ENCODE peak calls at places on chromosomes 2 and 18, in five cellular contexts. One of them, this sample, is unnamed.

GRCh38 chr2:235692671-235693171 is 198.9 kb downstream of the AGAP1 start:
- DNase-seq in ovary: no peak
- DNase-seq in IMR-90: no peak
- DNase-seq in uterus: no peak
- DNase-seq in Peyer's patch: no peak
- DNase-seq in this sample: no peak

GRCh38 chr2:152097291-152098032 is 1.4 kb downstream of the CACNB4 start:
- DNase-seq in ovary: no peak
- DNase-seq in IMR-90: peak; percentile 19
- DNase-seq in uterus: no peak
- DNase-seq in Peyer's patch: no peak
- DNase-seq in this sample: no peak

GRCh38 chr2:220279372-220279771 is 651.9 kb downstream of the SLC4A3 start:
- DNase-seq in ovary: no peak
- DNase-seq in IMR-90: peak; percentile 94
- DNase-seq in uterus: no peak
- DNase-seq in Peyer's patch: no peak
- DNase-seq in this sample: no peak

GRCh38 chr18:57438669-57439616 is 3.8 kb downstream of the ONECUT2 start:
- DNase-seq in ovary: no peak
- DNase-seq in IMR-90: no peak
- DNase-seq in uterus: no peak
- DNase-seq in Peyer's patch: no peak
- DNase-seq in this sample: no peak

GRCh38 chr18:1048048-1048447 is 143.4 kb downstream of the ADCYAP1 start:
- DNase-seq in ovary: no peak
- DNase-seq in IMR-90: no peak
- DNase-seq in uterus: no peak
- DNase-seq in Peyer's patch: no peak
- DNase-seq in this sample: no peak

GRCh38 chr2:64562148-64562784 is 38.1 kb downstream of the AFTPH start:
- DNase-seq in ovary: no peak
- DNase-seq in IMR-90: peak; percentile 22
- DNase-seq in uterus: no peak
- DNase-seq in Peyer's patch: no peak
- DNase-seq in this sample: no peak

GRCh38 chr2:43255249-43255960 is 29.0 kb upstream of the ZFP36L2 start:
- DNase-seq in ovary: no peak
- DNase-seq in IMR-90: no peak
- DNase-seq in uterus: no peak
- DNase-seq in Peyer's patch: no peak
- DNase-seq in this sample: no peak

GRCh38 chr18:57801379-57802165 is 1.5 kb downstream of the ATP8B1 start:
- DNase-seq in ovary: no peak
- DNase-seq in IMR-90: no peak
- DNase-seq in uterus: no peak
- DNase-seq in Peyer's patch: no peak
- DNase-seq in this sample: no peak

GRCh38 chr2:24491626-24492282 is 700 bp downstream of the NCOA1 start:
- DNase-seq in ovary: peak; percentile 76
- DNase-seq in IMR-90: no peak
- DNase-seq in uterus: peak; percentile 40
- DNase-seq in Peyer's patch: peak; percentile 70
- DNase-seq in this sample: no peak

GRCh38 chr2:108316194-108316880 is 27.6 kb downstream of the SULT1C2 start:
- DNase-seq in ovary: no peak
- DNase-seq in IMR-90: no peak
- DNase-seq in uterus: no peak
- DNase-seq in Peyer's patch: no peak
- DNase-seq in this sample: no peak
- TF ChIP-seq CTCF in ovary: no peak
- TF ChIP-seq CTCF in IMR-90: no peak
- TF ChIP-seq CTCF in uterus: no peak
- TF ChIP-seq CTCF in Peyer's patch: no peak
- TF ChIP-seq CTCF in this sample: no peak

GRCh38 chr18:76365561-76365960 is 129.5 kb downstream of the ZNF516 start:
- DNase-seq in ovary: no peak
- DNase-seq in IMR-90: no peak
- DNase-seq in uterus: no peak
- DNase-seq in Peyer's patch: peak; percentile 33
- DNase-seq in this sample: no peak

GRCh38 chr18:76363451-76364120 is 131.5 kb downstream of the ZNF516 start:
- DNase-seq in ovary: peak; percentile 76
- DNase-seq in IMR-90: peak; percentile 87
- DNase-seq in uterus: peak; percentile 51
- DNase-seq in Peyer's patch: no peak
- DNase-seq in this sample: no peak

GRCh38 chr18:76361219-76361618 is 133.8 kb downstream of the ZNF516 start:
- DNase-seq in ovary: no peak
- DNase-seq in IMR-90: no peak
- DNase-seq in uterus: no peak
- DNase-seq in Peyer's patch: no peak
- DNase-seq in this sample: no peak

GRCh38 chr18:76367168-76367785 is 127.8 kb downstream of the ZNF516 start:
- DNase-seq in ovary: no peak
- DNase-seq in IMR-90: no peak
- DNase-seq in uterus: no peak
- DNase-seq in Peyer's patch: peak; percentile 27
- DNase-seq in this sample: no peak

GRCh38 chr18:76364282-76365259 is 130.5 kb downstream of the ZNF516 start:
- DNase-seq in ovary: no peak
- DNase-seq in IMR-90: no peak
- DNase-seq in uterus: no peak
- DNase-seq in Peyer's patch: peak; percentile 29
- DNase-seq in this sample: no peak
- TF ChIP-seq POLR2A in ovary: no peak
- TF ChIP-seq POLR2A in IMR-90: no peak
- TF ChIP-seq POLR2A in uterus: no peak
- TF ChIP-seq POLR2A in Peyer's patch: no peak
- TF ChIP-seq POLR2A in this sample: no peak

GRCh38 chr2:74503506-74504475 is 3.7 kb downstream of the PCGF1 start:
- DNase-seq in ovary: peak; percentile 23
- DNase-seq in IMR-90: no peak
- DNase-seq in uterus: no peak
- DNase-seq in Peyer's patch: no peak
- DNase-seq in this sample: no peak
- H3K27me3 ChIP-seq in ovary: no peaks in the 10 kb centered on the region
- H3K27me3 ChIP-seq in IMR-90: peaks cover 24% of the 10 kb centered on the region
- H3K27me3 ChIP-seq in uterus: peaks cover 17% of the 10 kb centered on the region
- H3K27me3 ChIP-seq in Peyer's patch: no peaks in the 10 kb centered on the region
- H3K27me3 ChIP-seq in this sample: peaks cover 11% of the 10 kb centered on the region

DNA sequence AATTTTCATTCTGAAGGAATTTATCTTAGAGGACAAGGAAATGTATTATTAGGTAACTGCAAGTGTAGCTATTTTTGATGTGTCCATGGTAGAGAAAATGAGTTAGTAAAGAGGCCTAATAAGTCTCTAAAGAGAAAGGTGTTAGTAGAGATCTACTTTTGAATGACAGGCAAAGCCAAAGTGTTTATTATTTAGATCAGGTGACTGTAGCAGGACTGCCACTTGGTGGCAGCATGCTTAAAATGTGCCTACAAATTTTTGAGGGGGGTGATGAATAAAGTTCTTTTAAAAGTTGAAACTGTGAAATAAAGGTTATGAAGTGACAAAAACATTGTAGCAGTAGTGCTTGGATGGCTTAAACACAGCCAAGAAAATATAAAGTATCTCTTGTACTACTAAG is 421.5 kb upstream of the MEIS1 start:
- DNase-seq in ovary: no peak
- DNase-seq in IMR-90: no peak
- DNase-seq in uterus: no peak
- DNase-seq in Peyer's patch: no peak
- DNase-seq in this sample: no peak
- TF ChIP-seq CTCF in ovary: no peak
- TF ChIP-seq CTCF in IMR-90: peak; percentile 18
- TF ChIP-seq CTCF in uterus: no peak
- TF ChIP-seq CTCF in Peyer's patch: peak; percentile 6
- TF ChIP-seq CTCF in this sample: no peak

DNA sequence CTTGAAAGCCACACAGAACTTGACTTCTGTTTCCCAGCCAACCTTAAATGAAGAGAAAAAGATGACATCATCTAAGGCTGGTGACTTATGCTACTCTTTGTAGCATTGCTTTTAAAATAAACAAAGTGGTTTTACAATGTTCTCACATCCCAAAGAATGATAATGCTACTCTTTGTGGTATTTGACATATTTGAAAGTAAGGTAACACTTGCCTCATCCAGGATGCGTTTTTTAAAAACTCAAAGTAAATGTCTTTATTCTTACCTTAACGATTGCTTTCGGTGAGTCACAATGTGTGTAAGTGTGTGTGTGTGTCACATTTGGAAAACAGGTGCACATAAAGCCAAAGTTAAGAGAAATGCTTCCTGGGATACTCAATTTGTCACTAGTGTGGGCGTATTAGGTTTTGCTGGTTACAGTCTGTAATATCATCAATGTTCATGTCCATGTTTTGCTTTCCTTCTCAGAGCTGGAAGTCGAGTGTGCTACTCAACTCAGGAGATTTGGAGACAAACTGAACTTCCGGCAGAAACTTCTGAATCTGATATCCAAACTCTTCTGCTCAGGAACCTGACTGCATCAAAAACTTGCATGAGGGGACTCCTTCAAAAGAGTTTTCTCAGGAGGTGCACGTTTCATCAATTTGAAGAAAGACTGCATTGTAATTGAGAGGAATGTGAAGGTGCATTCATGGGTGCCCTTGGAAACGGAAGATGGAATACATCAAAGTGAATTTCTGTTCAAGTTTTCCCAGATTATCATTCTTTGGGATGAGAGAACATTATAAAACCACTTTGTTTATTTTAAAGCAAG is 2.6 kb downstream of the PMAIP1 start:
- DNase-seq in ovary: no peak
- DNase-seq in IMR-90: peak; percentile 95
- DNase-seq in uterus: no peak
- DNase-seq in Peyer's patch: no peak
- DNase-seq in this sample: no peak
- TF ChIP-seq POLR2A in ovary: no peak
- TF ChIP-seq POLR2A in IMR-90: no peak
- TF ChIP-seq POLR2A in uterus: no peak
- TF ChIP-seq POLR2A in Peyer's patch: no peak
- TF ChIP-seq POLR2A in this sample: no peak

GRCh38 chr2:117553448-117553847 is 261.0 kb upstream of the DDX18 start:
- DNase-seq in ovary: no peak
- DNase-seq in IMR-90: no peak
- DNase-seq in uterus: no peak
- DNase-seq in Peyer's patch: no peak
- DNase-seq in this sample: no peak
- H3K27me3 ChIP-seq in ovary: no peaks in the 10 kb centered on the region
- H3K27me3 ChIP-seq in IMR-90: no peaks in the 10 kb centered on the region
- H3K27me3 ChIP-seq in uterus: no peaks in the 10 kb centered on the region
- H3K27me3 ChIP-seq in Peyer's patch: no peaks in the 10 kb centered on the region
- H3K27me3 ChIP-seq in this sample: no peaks in the 10 kb centered on the region

GRCh38 chr2:71263386-71263785 is 36.5 kb upstream of the PAIP2B start:
- DNase-seq in ovary: no peak
- DNase-seq in IMR-90: no peak
- DNase-seq in uterus: no peak
- DNase-seq in Peyer's patch: no peak
- DNase-seq in this sample: no peak
- TF ChIP-seq CTCF in ovary: no peak
- TF ChIP-seq CTCF in IMR-90: no peak
- TF ChIP-seq CTCF in uterus: no peak
- TF ChIP-seq CTCF in Peyer's patch: no peak
- TF ChIP-seq CTCF in this sample: no peak

GRCh38 chr2:239290618-239291504 is 110.0 kb downstream of the HDAC4 start:
- DNase-seq in ovary: no peak
- DNase-seq in IMR-90: no peak
- DNase-seq in uterus: peak; percentile 11
- DNase-seq in Peyer's patch: peak; percentile 44
- DNase-seq in this sample: no peak
- TF ChIP-seq POLR2A in ovary: no peak
- TF ChIP-seq POLR2A in IMR-90: no peak
- TF ChIP-seq POLR2A in uterus: no peak
- TF ChIP-seq POLR2A in Peyer's patch: no peak
- TF ChIP-seq POLR2A in this sample: peak; percentile 16

This sample was measured in esophagus squamous epithelium.